ENCODE peak calls at places on chromosome 11, in seven cellular contexts. M, F, V, K, P, C and A are unnamed samples. For H3K36me3, the result is how much of the 10 kb centered on the place peaks cover.

GRCh38 chr11:73415854-73416615 is 39.8 kb downstream of the RELT start:
- DNase-seq in M (no peak), V (no peak), F (no peak), C (no peak), P (no peak), K (no peak), A (no peak)

GRCh38 chr11:15725246-15725645 is 610.5 kb downstream of the INSC start:
- DNase-seq in C (no peak), K (no peak), P (no peak), V (no peak), F (no peak), M (no peak), A (no peak)

GRCh38 chr11:19368726-19369364 is 128.1 kb upstream of the E2F8 start:
- DNase-seq in P (no peak), M (peak), K (no peak), F (no peak), C (no peak), V (no peak), A (no peak)

GRCh38 chr11:102306817-102307814 is 10.2 kb upstream of the BIRC3 start:
- DNase-seq in F (no peak), C (no peak), V (no peak), P (no peak), K (no peak), M (peak), A (no peak)

GRCh38 chr11:86902345-86902744 is 52.9 kb downstream of the FZD4 start:
- DNase-seq in M (no peak), P (no peak), K (no peak), V (no peak), C (no peak), F (no peak), A (no peak)

GRCh38 chr11:659532-660085 is 22.5 kb downstream of the DRD4 start:
- DNase-seq in V (no peak), C (no peak), K (no peak), M (no peak), F (no peak), P (no peak), A (no peak)

GRCh38 chr11:34890812-34891211 is 25.4 kb downstream of the APIP start:
- DNase-seq in C (no peak), M (peak), K (no peak), P (peak), F (peak), V (no peak), A (no peak)

GRCh38 chr11:9806946-9807687 is 143.2 kb downstream of the SWAP70 start:
- DNase-seq in M (no peak), V (no peak), P (no peak), C (no peak), F (no peak), K (no peak), A (no peak)

GRCh38 chr11:132901638-132902610 is 630.4 kb downstream of the OPCML start:
- DNase-seq in V (no peak), K (no peak), F (no peak), M (no peak), C (no peak), P (no peak), A (no peak)

GRCh38 chr11:24249921-24250320 is 246.9 kb upstream of the LUZP2 start:
- DNase-seq in K (no peak), V (no peak), M (no peak), P (no peak), F (no peak), C (no peak), A (no peak)

GRCh38 chr11:128522943-128523518 is 64.3 kb downstream of the ETS1 start:
- DNase-seq in C (no peak), F (no peak), P (no peak), K (no peak), M (no peak), V (no peak), A (no peak)

GRCh38 chr11:19116315-19116970 is 525 bp upstream of the ZDHHC13 start:
- DNase-seq in C (no peak), K (no peak), M (peak), F (no peak), P (no peak), V (no peak), A (peak)

GRCh38 chr11:953513-953912 is 27.8 kb downstream of the AP2A2 start:
- DNase-seq in C (no peak), M (no peak), K (no peak), V (peak), F (no peak), P (no peak), A (no peak)

GRCh38 chr11:133078591-133079179 is 453.6 kb downstream of the OPCML start:
- DNase-seq in F (no peak), P (peak), M (peak), V (no peak), C (no peak), K (peak), A (no peak)

GRCh38 chr11:8501838-8502237 is 92.2 kb downstream of the STK33 start:
- DNase-seq in K (no peak), C (no peak), V (no peak), F (no peak), P (no peak), M (no peak), A (no peak)

GRCh38 chr11:85934599-85935169 is 79.5 kb downstream of the CCDC83 start:
- DNase-seq in F (no peak), K (no peak), M (no peak), V (no peak), C (no peak), P (no peak), A (no peak)

GRCh38 chr11:126431401-126432064 is 76.0 kb downstream of the ST3GAL4 start:
- DNase-seq in C (peak), K (peak), V (no peak), F (no peak), P (peak), M (no peak), A (no peak)

GRCh38 chr11:77188912-77189491 is 61.0 kb downstream of the MYO7A start:
- DNase-seq in V (peak), M (no peak), P (no peak), F (no peak), K (no peak), C (no peak), A (no peak)

GRCh38 chr11:44684886-44685285 is 41.9 kb upstream of the TSPAN18 start:
- DNase-seq in V (no peak), K (no peak), M (no peak), C (no peak), P (no peak), F (no peak), A (no peak)

GRCh38 chr11:78231962-78232459 is 43.3 kb downstream of the USP35 start:
- DNase-seq in F (no peak), V (no peak), K (no peak), C (no peak), M (no peak), P (no peak), A (no peak)

GRCh38 chr11:728901-729491 is 18.3 kb upstream of the TALDO1 start:
- DNase-seq in P (no peak), K (no peak), V (peak), F (no peak), M (no peak), C (no peak), A (no peak)

GRCh38 chr11:119371778-119372182 is 9.7 kb downstream of the USP2 start:
- DNase-seq in P (peak), K (peak), C (no peak), F (no peak), V (peak), M (peak), A (no peak)

GRCh38 chr11:62710001-62710345 is 2.5 kb downstream of the GNG3 start:
- DNase-seq in K (no peak), M (no peak), P (peak), F (no peak), C (peak), V (no peak), A (no peak)

GRCh38 chr11:56521955-56522354 is 21.1 kb downstream of the OR5M11 start:
- DNase-seq in C (no peak), K (no peak), M (peak), V (no peak), F (no peak), P (peak), A (no peak)

GRCh38 chr11:20373568-20374209 is 10.2 kb downstream of the HTATIP2 start:
- DNase-seq in P (no peak), C (no peak), V (no peak), F (no peak), M (no peak), K (no peak), A (no peak)

GRCh38 chr11:95442531-95443050 is 211.6 kb upstream of the SESN3 start:
- DNase-seq in K (no peak), C (no peak), V (no peak), P (no peak), F (no peak), M (no peak), A (no peak)

GRCh38 chr11:61061081-61061826 is 41.0 kb upstream of the CD5 start:
- DNase-seq in V (no peak), P (no peak), K (no peak), F (peak), C (peak), M (peak), A (peak)

GRCh38 chr11:45025716-45026492 is 75.2 kb upstream of the TP53I11 start:
- DNase-seq in F (no peak), C (peak), K (peak), M (peak), V (peak), P (no peak), A (peak)

GRCh38 chr11:125337836-125338235 is 158.2 kb downstream of the FEZ1 start:
- DNase-seq in P (no peak), K (peak), M (no peak), V (peak), C (no peak), F (no peak), A (no peak)

DNA sequence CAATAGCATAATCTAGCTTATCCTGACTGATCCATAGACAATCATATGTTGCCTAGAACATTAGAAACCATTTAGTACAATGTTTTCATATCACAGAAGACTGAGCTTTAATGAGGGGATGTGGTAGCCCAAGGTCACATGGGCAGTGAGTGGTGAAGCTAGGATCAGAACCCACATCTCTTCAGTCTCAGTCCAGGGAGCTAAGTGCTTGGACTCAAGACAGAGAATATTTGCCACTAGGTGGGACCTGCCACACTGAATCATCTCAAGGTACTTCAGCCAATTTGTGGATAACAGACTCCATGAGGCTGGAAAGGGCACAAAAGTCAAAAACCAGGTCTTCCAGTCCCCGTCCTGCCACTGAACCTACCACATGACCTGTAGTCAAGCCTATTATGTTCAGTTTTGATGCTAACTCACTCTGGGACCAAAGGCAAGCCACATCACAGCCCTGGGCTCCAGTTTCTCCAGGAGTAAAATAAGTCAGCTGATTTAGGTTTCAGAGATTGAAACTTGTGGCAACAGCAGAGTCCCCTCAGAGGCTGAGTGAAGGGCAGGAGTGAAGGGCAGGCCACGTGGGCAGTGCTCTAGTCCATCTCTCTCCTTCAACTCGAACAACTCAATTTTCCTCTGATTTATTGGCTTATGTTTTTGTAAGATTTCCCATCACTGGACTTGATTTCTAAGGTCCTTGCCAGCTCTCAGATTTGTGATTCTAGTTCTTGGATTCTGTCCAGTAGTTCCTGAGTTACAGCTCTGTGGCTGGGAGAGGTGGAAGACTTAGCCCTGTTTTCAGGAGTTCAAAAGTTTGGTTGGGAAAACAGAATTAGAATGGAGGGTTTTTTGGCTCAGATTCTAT is 84.6 kb upstream of the PHOX2A start:
- DNase-seq in M (no peak), C (no peak), V (no peak), P (no peak), F (no peak), K (no peak), A (no peak)
- TF ChIP-seq CTCF in M (no peak), C (no peak), V (no peak), P (no peak), F (peak), K (no peak), A (peak)

GRCh38 chr11:57791321-57792059 is 29.9 kb downstream of the CTNND1 start:
- DNase-seq in V (no peak), K (no peak), F (no peak), M (no peak), P (no peak), C (no peak), A (no peak)

GRCh38 chr11:57798905-57799559 is 37.4 kb downstream of the CTNND1 start:
- DNase-seq in M (no peak), C (no peak), P (peak), V (peak), F (peak), K (peak), A (no peak)

GRCh38 chr11:57792870-57793269 is 31.3 kb downstream of the CTNND1 start:
- DNase-seq in F (no peak), K (no peak), C (no peak), V (no peak), P (no peak), M (no peak), A (no peak)

GRCh38 chr11:57792060-57792541 is 30.5 kb downstream of the CTNND1 start:
- DNase-seq in V (peak), C (peak), F (no peak), K (peak), M (no peak), P (no peak), A (peak)

DNA sequence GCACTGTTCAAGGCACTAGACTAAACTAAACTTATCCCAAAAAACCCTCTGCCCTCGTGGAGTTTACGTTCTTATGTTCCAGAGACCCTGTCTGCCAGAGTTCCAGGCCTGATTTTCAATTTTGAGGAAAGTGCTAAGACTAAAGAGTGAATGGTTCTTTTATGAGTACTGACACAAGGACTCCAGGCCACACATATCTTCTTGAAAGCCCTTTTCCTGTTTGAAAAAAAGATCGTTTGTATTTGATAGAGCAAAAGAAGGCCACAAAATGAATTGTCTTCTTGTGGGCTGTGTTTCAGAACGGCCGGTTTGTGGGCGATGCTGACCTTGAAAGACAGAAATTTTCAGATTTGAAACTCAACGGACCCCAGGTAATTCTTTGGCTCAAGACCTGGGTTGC is 32.1 kb downstream of the CTNND1 start:
- DNase-seq in C (no peak), V (no peak), K (no peak), P (no peak), F (no peak), M (no peak), A (no peak)
- H3K36me3 ChIP-seq in C (half or more), V (under half), K (under half), P (under half), F (under half), M (under half), A (under half)

GRCh38 chr11:46391186-46391577 is 394 bp downstream of the CHRM4 start:
- DNase-seq in K (no peak), F (no peak), C (no peak), V (no peak), P (no peak), M (no peak), A (no peak)

GRCh38 chr11:46390331-46391171 is 1.0 kb downstream of the CHRM4 start:
- DNase-seq in M (no peak), F (no peak), C (peak), P (no peak), K (no peak), V (no peak), A (no peak)

GRCh38 chr11:46393231-46393616 is 1.6 kb upstream of the CHRM4 start:
- DNase-seq in F (no peak), M (no peak), K (no peak), V (no peak), P (no peak), C (peak), A (no peak)

GRCh38 chr11:46392421-46393230 is 1.1 kb upstream of the CHRM4 start:
- DNase-seq in F (no peak), V (peak), C (peak), M (peak), P (peak), K (peak), A (peak)

GRCh38 chr11:46391578-46392420 is at the start of gene CHRM4:
- DNase-seq in P (peak), F (no peak), M (no peak), K (no peak), V (no peak), C (peak), A (no peak)
- H3K4me3 ChIP-seq in P (peak), F (peak), M (no peak), K (peak), V (peak), C (no peak), A (peak)

GRCh38 chr11:68354181-68354872 is 41.9 kb downstream of the LRP5 start:
- DNase-seq in P (peak), M (no peak), C (peak), V (peak), F (peak), K (peak), A (no peak)
- TF ChIP-seq CTCF in P (no peak), M (no peak), C (no peak), V (no peak), F (no peak), K (no peak), A (no peak)

DNA sequence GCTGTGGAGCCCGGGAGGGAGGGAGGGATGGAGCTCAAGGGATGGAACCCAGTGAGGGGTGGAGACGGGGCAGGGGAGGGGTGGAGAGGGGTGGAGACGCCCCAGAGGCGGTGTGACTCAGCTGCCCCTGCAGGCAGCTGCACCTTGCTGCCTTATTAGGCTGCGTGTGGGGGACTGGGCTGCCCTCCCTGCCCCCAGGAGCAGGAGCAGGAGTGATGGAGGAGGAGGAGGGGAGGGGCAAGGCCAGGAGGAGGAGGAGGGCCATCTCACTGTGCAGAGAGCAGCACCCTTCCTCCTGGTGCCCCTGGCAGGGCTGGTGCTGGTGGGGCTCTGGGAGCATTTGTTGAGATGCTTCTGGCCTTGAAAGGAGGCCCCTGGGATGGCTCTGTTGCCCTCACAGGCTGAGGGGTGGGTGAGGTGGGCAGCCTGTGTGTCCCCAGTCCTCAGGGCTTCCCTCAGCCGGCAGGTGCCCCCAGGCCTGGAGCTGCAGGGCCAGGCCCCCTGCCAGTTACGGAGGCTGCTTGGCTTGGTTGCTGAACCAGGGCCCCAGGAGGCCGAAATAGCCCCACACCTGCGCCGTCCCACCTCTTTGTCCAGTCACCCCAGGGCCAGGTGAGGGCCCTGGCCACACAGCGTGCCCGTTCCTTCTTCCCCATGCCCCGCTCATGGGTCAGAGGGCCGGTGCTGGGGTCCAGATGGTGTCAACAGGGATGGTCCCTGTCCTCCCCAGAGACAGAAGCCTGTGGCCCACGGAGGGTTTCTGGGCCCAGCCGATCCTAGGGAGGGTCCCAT is 9.5 kb upstream of the TSSC4 start:
- DNase-seq in K (no peak), F (no peak), C (peak), P (no peak), M (peak), V (no peak), A (no peak)
- H3K36me3 ChIP-seq in K (under half), F (under half), C (under half), P (under half), M (half or more), V (under half), A (under half)

GRCh38 chr11:122505304-122506006 is 150.1 kb upstream of the UBASH3B start:
- DNase-seq in M (peak), K (peak), C (peak), V (peak), F (peak), P (peak), A (no peak)
- H3K4me3 ChIP-seq in M (no peak), K (no peak), C (no peak), V (no peak), F (no peak), P (no peak), A (no peak)